ENCODE peak calls at places on chromosome 2, in five cellular contexts. V is mesendoderm, A is thyroid gland, Z is body of pancreas, I is iPS DF 6.9. D is an unnamed sample.
A peak's percentile ranks its signal among the peaks of the same experiment; 100 is the strongest.

GRCh38 chr2:2561346-2562095 is 230.4 kb upstream of the MYT1L start:
- DNase-seq in V (no peak), I (no peak), Z (no peak), A (no peak), D (no peak)

GRCh38 chr2:48265169-48266013 is 264.6 kb upstream of the STON1 start:
- DNase-seq in Z (no peak), V (no peak), I (no peak), A (no peak), D (no peak)

GRCh38 chr2:8575810-8576423 is 105.9 kb upstream of the ID2 start:
- DNase-seq in A (no peak), Z (no peak), I (no peak), V (no peak), D (no peak)

GRCh38 chr2:160505236-160505635 is 11.6 kb upstream of the RBMS1 start:
- DNase-seq in V (no peak), Z (no peak), A (no peak), I (no peak), D (no peak)

GRCh38 chr2:5818947-5819346 is 126.8 kb downstream of the SOX11 start:
- DNase-seq in Z (no peak), A (no peak), V (no peak), I (no peak), D (no peak)

GRCh38 chr2:158179660-158180059 is 78.0 kb downstream of the UPP2 start:
- DNase-seq in A (no peak), I (peak; percentile 13), Z (no peak), V (no peak), D (no peak)

GRCh38 chr2:71665168-71666093 is 212.1 kb downstream of the DYSF start:
- DNase-seq in I (no peak), A (no peak), V (no peak), Z (no peak), D (peak; percentile 1)

GRCh38 chr2:214904176-214904575 is 94.7 kb upstream of the BARD1 start:
- DNase-seq in Z (no peak), A (no peak), I (no peak), V (no peak), D (no peak)

GRCh38 chr2:183671233-183671632 is 547.0 kb downstream of the NUP35 start:
- DNase-seq in V (no peak), A (no peak), Z (no peak), I (no peak), D (no peak)

GRCh38 chr2:206989306-206989705 is 50.0 kb downstream of the CPO start:
- DNase-seq in I (no peak), A (peak; percentile 29), V (peak; percentile 75), Z (peak; percentile 20), D (no peak)

GRCh38 chr2:51812138-51812866 is 780.4 kb upstream of the NRXN1 start:
- DNase-seq in I (no peak), V (no peak), Z (no peak), A (no peak), D (no peak)

GRCh38 chr2:112290098-112290497 is 14.7 kb downstream of the ZC3H6 start:
- DNase-seq in Z (no peak), I (no peak), A (no peak), V (no peak), D (no peak)

GRCh38 chr2:144707927-144708326 is 188.0 kb upstream of the ZEB2 start:
- DNase-seq in I (no peak), Z (no peak), V (peak; percentile 31), A (no peak), D (no peak)

GRCh38 chr2:240149943-240150784 is 9.7 kb upstream of the OTOS start:
- DNase-seq in Z (no peak), V (peak; percentile 62), I (peak; percentile 55), A (peak; percentile 26), D (no peak)

GRCh38 chr2:140023291-140023690 is 1243.1 kb upstream of the NXPH2 start:
- DNase-seq in Z (no peak), I (no peak), A (no peak), V (no peak), D (no peak)

GRCh38 chr2:74026674-74027294 is 42.1 kb downstream of the TET3 start:
- DNase-seq in A (no peak), V (peak; percentile 65), Z (no peak), I (no peak), D (no peak)

GRCh38 chr2:10179422-10179821 is 56.9 kb downstream of the RRM2 start:
- DNase-seq in I (no peak), A (no peak), V (no peak), Z (no peak), D (no peak)

GRCh38 chr2:111116016-111116746 is 4.5 kb upstream of the BCL2L11 start:
- DNase-seq in V (no peak), Z (no peak), A (no peak), I (no peak), D (no peak)

GRCh38 chr2:196160101-196160500 is 11.3 kb downstream of the STK17B start:
- DNase-seq in Z (no peak), A (no peak), I (no peak), V (peak; percentile 85), D (peak; percentile 51)

DNA sequence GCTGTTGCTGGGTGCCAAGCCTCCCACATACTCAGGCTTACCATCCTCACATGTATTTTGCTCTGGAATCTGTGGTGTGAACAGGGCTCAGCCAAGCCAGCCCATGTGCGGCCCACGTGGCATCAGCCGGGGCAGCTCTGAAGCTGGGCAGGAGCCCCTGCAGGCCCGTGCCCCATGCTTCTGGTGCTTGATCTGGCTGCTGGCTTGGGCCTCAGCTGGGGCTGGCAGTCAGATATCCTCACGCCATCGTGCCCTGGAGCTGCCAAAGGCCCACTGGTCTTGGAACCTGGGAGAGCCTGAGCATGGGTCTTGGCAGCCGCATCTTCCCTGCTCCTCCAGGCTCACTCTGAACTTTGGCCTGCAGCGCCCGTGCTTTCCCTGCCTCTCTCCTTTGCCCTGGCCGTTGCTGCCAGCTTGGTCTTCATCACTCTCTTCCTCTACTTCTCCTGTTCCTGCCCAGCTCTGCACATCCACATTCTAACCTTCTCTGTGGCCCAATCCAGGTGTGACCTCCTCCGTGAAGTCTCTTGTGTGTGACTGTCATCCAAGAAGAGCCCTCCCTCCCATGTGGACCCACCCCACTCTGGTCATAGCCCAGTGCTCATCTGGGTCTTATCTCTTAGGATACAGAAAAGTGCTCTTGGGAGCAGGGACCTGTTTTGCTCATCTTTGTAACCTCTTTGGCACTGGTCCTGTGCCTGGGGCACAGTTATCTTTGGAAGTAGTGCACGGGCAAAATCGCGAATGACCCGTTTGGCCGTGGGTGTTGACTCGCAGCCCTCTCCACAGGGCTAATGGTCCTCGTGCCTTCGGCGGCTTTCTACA is 116.1 kb downstream of the RNF144A start:
- DNase-seq in V (no peak), I (no peak), Z (no peak), A (no peak), D (no peak)
- H3K27ac ChIP-seq in V (no peak overlapping the region), I (no peak overlapping the region), Z (peak overlapping the region; percentile 74), A (no peak overlapping the region), D (no peak overlapping the region)

GRCh38 chr2:284896-285492 is 2.9 kb downstream of the ALKAL2 start:
- DNase-seq in A (no peak), I (no peak), V (no peak), Z (no peak), D (peak; percentile 50)
- H3K4me3 ChIP-seq in A (no peak overlapping the region), I (no peak overlapping the region), V (no peak overlapping the region), Z (no peak overlapping the region), D (no peak overlapping the region)

GRCh38 chr2:176081451-176081992 is 2.2 kb downstream of the EVX2 start:
- DNase-seq in Z (no peak), A (no peak), V (no peak), I (no peak), D (no peak)
- H3K27ac ChIP-seq in Z (no peak overlapping the region), A (no peak overlapping the region), V (no peak overlapping the region), I (no peak overlapping the region), D (peak overlapping the region; percentile 82)

GRCh38 chr2:88452151-88452851 is at the start of gene FOXI3:
- DNase-seq in A (peak; percentile 9), Z (no peak), V (peak; percentile 63), I (no peak), D (no peak)
- H3K4me3 ChIP-seq in A (peak within 1 kb of the TSS; percentile 4), Z (no peak within 1 kb of the TSS), V (peak within 1 kb of the TSS; percentile 50), I (peak within 1 kb of the TSS; percentile 80), D (peak within 1 kb of the TSS; percentile 37)

DNA sequence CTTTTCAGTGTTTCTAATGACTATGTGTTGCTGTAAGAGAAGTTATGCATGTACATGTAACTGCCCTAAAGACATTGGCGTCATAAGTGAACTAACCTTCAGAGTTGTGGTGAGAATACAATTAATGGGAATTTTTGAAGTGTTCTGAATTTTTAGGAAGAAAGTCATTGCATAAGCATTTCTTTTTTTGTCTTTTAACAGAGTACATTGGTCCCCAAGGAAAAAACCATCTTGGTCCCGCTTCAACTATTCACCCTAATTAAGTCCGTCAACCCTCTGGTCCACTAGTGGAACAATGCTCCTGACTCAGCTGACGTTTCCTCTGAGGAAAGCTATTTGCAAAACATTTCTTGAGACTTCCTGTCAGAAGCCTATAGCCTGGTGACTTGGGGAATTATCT is 41.1 kb upstream of the VIT start:
- DNase-seq in Z (no peak), I (no peak), V (no peak), A (no peak), D (no peak)
- H3K27ac ChIP-seq in Z (no peak overlapping the region), I (no peak overlapping the region), V (no peak overlapping the region), A (no peak overlapping the region), D (no peak overlapping the region)

GRCh38 chr2:191555092-191555742 is 122.7 kb upstream of the NABP1 start:
- DNase-seq in V (peak; percentile 86), Z (peak; percentile 88), I (peak; percentile 71), A (peak; percentile 85), D (peak; percentile 83)
- H3K4me3 ChIP-seq in V (no peak overlapping the region), Z (no peak overlapping the region), I (no peak overlapping the region), A (no peak overlapping the region), D (no peak overlapping the region)

GRCh38 chr2:227808936-227809335 is 4.7 kb upstream of the CCL20 start:
- DNase-seq in Z (no peak), V (no peak), I (no peak), A (no peak), D (no peak)
- H3K27ac ChIP-seq in Z (no peak overlapping the region), V (no peak overlapping the region), I (no peak overlapping the region), A (no peak overlapping the region), D (no peak overlapping the region)

GRCh38 chr2:222862068-222862914 is 1.5 kb downstream of the ACSL3 start:
- DNase-seq in A (peak; percentile 6), Z (no peak), I (no peak), V (no peak), D (peak; percentile 38)

GRCh38 chr2:222864296-222864695 is 3.5 kb downstream of the ACSL3 start:
- DNase-seq in I (peak; percentile 25), V (peak; percentile 92), Z (no peak), A (no peak), D (no peak)

GRCh38 chr2:222861411-222862067 is 703 bp downstream of the ACSL3 start:
- DNase-seq in I (no peak), V (no peak), A (peak; percentile 46), Z (no peak), D (no peak)

GRCh38 chr2:222860740-222861410 is at the start of gene ACSL3:
- DNase-seq in V (peak; percentile 99), Z (peak; percentile 95), I (peak; percentile 91), A (peak; percentile 97), D (peak; percentile 97)

GRCh38 chr2:222862915-222863544 is 2.2 kb downstream of the ACSL3 start:
- DNase-seq in A (no peak), Z (no peak), V (no peak), I (no peak), D (no peak)
- H3K4me3 ChIP-seq in A (no peak overlapping the region), Z (no peak overlapping the region), V (no peak overlapping the region), I (no peak overlapping the region), D (peak overlapping the region; percentile 96)

D was measured in prostate gland.